ENCODE peak calls at places on chromosomes 1 and 21, in ten cellular contexts. J is aorta, B is kidney, U is heart right ventricle, W is neural progenitor cell, D is esophagus squamous epithelium, X is spleen, M is fibroblast of lung, T is astrocyte, Z is pancreas. V is an unnamed sample.

GRCh38 chr1:184036517-184036949 is 995 bp downstream of the COLGALT2 start:
- DNase-seq in J (peak), B (peak), U (peak), W (peak), D (no peak), X (no peak), M (peak), T (peak), Z (no peak), V (no peak)

GRCh38 chr1:59765036-59765730 is 49.6 kb upstream of the HOOK1 start:
- DNase-seq in J (no peak), B (no peak), U (no peak), W (no peak), D (no peak), X (no peak), M (no peak), T (no peak), Z (no peak), V (no peak)

GRCh38 chr1:45326627-45327591 is at the start of gene HPDL:
- DNase-seq in J (peak), B (peak), U (peak), W (peak), D (no peak), X (peak), M (peak), T (peak), Z (peak), V (no peak)

GRCh38 chr1:110634455-110635281 is 28.5 kb upstream of the KCNA2 start:
- DNase-seq in J (peak), B (peak), U (peak), W (no peak), D (no peak), X (peak), M (peak), T (peak), Z (peak), V (peak)

GRCh38 chr21:24148461-24148860 is 1458.8 kb downstream of the MRPL39 start:
- DNase-seq in J (no peak), B (no peak), U (no peak), W (no peak), D (no peak), X (no peak), M (no peak), T (no peak), Z (no peak), V (no peak)

GRCh38 chr1:21378705-21379494 is 61.0 kb upstream of the NBPF3 start:
- DNase-seq in J (no peak), B (peak), U (no peak), W (no peak), D (no peak), X (no peak), M (peak), T (no peak), Z (no peak), V (no peak)

GRCh38 chr1:231841616-231842344 is 215.2 kb downstream of the DISC1 start:
- DNase-seq in J (no peak), B (no peak), U (no peak), W (no peak), D (no peak), X (no peak), M (peak), T (peak), Z (no peak), V (no peak)

GRCh38 chr1:30974536-30974935 is 66.0 kb upstream of the SDC3 start:
- DNase-seq in J (no peak), B (no peak), U (no peak), W (peak), D (no peak), X (no peak), M (no peak), T (no peak), Z (no peak), V (no peak)

GRCh38 chr1:78176448-78176847 is 130.7 kb downstream of the GIPC2 start:
- DNase-seq in J (no peak), B (no peak), U (peak), W (peak), D (no peak), X (no peak), M (peak), T (peak), Z (no peak), V (no peak)

GRCh38 chr21:28833181-28833580 is 159.5 kb downstream of the LTN1 start:
- DNase-seq in J (no peak), B (no peak), U (no peak), W (no peak), D (no peak), X (no peak), M (no peak), T (no peak), Z (no peak), V (no peak)

GRCh38 chr21:44702973-44703730 is 6.2 kb downstream of the KRTAP10-12 start:
- DNase-seq in J (no peak), B (no peak), U (no peak), W (no peak), D (no peak), X (no peak), M (no peak), T (no peak), Z (no peak), V (peak)

GRCh38 chr1:191709215-191709614 is 449.0 kb upstream of the RGS18 start:
- DNase-seq in J (no peak), B (no peak), U (no peak), W (no peak), D (no peak), X (no peak), M (no peak), T (no peak), Z (no peak), V (no peak)

GRCh38 chr1:14787604-14788003 is 189.1 kb downstream of the KAZN start:
- DNase-seq in J (no peak), B (no peak), U (no peak), W (no peak), D (no peak), X (peak), M (no peak), T (no peak), Z (no peak), V (no peak)

GRCh38 chr1:19644422-19644760 is 280 bp downstream of the NBL1 start:
- DNase-seq in J (no peak), B (no peak), U (no peak), W (peak), D (no peak), X (no peak), M (no peak), T (no peak), Z (no peak), V (no peak)

GRCh38 chr1:230091473-230092231 is 24.6 kb downstream of the GALNT2 start:
- DNase-seq in J (no peak), B (no peak), U (no peak), W (no peak), D (no peak), X (no peak), M (peak), T (peak), Z (no peak), V (no peak)

GRCh38 chr1:145758575-145758974 is 39.3 kb downstream of the CD160 start:
- DNase-seq in J (no peak), B (no peak), U (no peak), W (no peak), D (no peak), X (no peak), M (no peak), T (no peak), Z (no peak), V (no peak)

GRCh38 chr1:3035871-3036645 is 14.8 kb downstream of the ACTRT2 start:
- DNase-seq in J (peak), B (peak), U (no peak), W (no peak), D (no peak), X (peak), M (no peak), T (no peak), Z (peak), V (no peak)

GRCh38 chr1:175033931-175034330 is 10.7 kb upstream of the MRPS14 start:
- DNase-seq in J (no peak), B (no peak), U (no peak), W (no peak), D (no peak), X (no peak), M (no peak), T (no peak), Z (no peak), V (no peak)

DNA sequence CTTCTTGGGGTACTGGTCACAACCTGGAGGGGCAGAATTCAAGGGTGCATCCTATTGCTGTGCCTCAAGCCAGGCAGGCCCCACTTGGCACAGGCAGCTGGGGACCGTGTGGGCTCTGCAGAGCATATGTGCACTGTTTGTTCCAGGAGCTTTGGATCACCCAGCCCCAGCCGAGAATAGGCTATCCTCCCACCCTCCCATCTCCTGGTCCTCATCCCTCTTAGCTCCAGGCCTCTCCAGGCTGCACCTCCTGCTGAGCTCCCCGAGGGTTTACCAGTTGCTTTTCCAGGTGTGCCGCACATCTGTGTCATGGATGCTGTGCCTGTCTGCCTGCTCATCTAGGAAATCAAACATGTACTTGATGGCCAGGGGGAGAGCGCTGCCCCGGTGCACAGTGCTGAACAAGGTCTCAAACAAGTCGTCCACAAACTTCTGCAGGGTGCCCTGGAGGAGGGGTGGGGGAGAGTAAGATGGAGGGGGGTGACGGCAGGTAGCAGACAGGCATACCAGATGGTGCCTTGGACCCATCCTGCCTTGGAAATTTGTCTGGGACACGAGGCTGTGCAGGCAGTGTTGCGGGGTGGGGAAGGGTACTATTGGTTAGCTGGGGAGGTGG is 120.5 kb upstream of the CD34 start:
- DNase-seq in J (no peak), B (peak), U (no peak), W (no peak), D (no peak), X (no peak), M (no peak), T (no peak), Z (no peak), V (no peak)
- H3K27ac ChIP-seq in J (no peak), B (no peak), U (peak), W (no peak), D (no peak), X (no peak), M (no peak), T (no peak), Z (no peak), V (peak)

GRCh38 chr1:214317734-214318133 is 36.8 kb downstream of the SMYD2 start:
- DNase-seq in J (no peak), B (no peak), U (no peak), W (no peak), D (no peak), X (no peak), M (no peak), T (no peak), Z (no peak), V (no peak)
- H3K27ac ChIP-seq in J (no peak), B (no peak), U (peak), W (no peak), D (no peak), X (no peak), M (no peak), T (no peak), Z (no peak), V (no peak)

GRCh38 chr21:46425566-46425965 is 33.1 kb upstream of the DIP2A start:
- DNase-seq in J (no peak), B (peak), U (no peak), W (no peak), D (no peak), X (peak), M (no peak), T (no peak), Z (no peak), V (no peak)

GRCh38 chr21:46424062-46424591 is 34.6 kb upstream of the DIP2A start:
- DNase-seq in J (peak), B (peak), U (no peak), W (no peak), D (no peak), X (peak), M (no peak), T (no peak), Z (no peak), V (no peak)

GRCh38 chr21:46426313-46427046 is 32.2 kb upstream of the DIP2A start:
- DNase-seq in J (peak), B (peak), U (no peak), W (no peak), D (no peak), X (peak), M (no peak), T (no peak), Z (no peak), V (no peak)

GRCh38 chr21:46424621-46425020 is 34.1 kb upstream of the DIP2A start:
- DNase-seq in J (peak), B (peak), U (no peak), W (no peak), D (no peak), X (peak), M (no peak), T (no peak), Z (no peak), V (no peak)

DNA sequence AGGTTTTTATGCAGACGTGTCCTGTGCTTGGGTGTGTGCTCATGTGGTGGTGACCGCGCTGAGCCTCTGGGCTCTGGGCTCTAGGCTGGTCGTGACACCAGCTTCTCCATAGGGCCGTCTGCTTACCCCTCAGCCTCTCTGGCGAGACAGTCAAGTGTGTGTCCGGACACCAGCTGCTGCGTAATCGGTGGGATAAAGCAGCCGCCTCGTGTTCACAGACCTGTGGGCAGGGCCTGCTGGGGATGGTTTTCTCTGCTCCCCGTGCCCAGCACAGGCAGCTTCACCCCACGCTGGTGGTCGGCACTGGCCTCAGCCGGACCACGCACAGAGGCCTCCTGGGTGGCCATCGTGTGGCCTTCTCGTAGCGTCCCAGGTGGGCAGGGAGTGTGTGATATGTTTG is 33.6 kb upstream of the DIP2A start:
- DNase-seq in J (peak), B (peak), U (no peak), W (no peak), D (no peak), X (peak), M (no peak), T (no peak), Z (no peak), V (no peak)
- H3K27ac ChIP-seq in J (no peak), B (no peak), U (no peak), W (no peak), D (no peak), X (peak), M (no peak), T (no peak), Z (no peak), V (no peak)

GRCh38 chr1:157181258-157181657 is 43.1 kb upstream of the ETV3 start:
- DNase-seq in J (no peak), B (no peak), U (no peak), W (no peak), D (no peak), X (no peak), M (no peak), T (no peak), Z (no peak), V (no peak)
- H3K27ac ChIP-seq in J (no peak), B (no peak), U (no peak), W (no peak), D (no peak), X (no peak), M (no peak), T (no peak), Z (no peak), V (no peak)

DNA sequence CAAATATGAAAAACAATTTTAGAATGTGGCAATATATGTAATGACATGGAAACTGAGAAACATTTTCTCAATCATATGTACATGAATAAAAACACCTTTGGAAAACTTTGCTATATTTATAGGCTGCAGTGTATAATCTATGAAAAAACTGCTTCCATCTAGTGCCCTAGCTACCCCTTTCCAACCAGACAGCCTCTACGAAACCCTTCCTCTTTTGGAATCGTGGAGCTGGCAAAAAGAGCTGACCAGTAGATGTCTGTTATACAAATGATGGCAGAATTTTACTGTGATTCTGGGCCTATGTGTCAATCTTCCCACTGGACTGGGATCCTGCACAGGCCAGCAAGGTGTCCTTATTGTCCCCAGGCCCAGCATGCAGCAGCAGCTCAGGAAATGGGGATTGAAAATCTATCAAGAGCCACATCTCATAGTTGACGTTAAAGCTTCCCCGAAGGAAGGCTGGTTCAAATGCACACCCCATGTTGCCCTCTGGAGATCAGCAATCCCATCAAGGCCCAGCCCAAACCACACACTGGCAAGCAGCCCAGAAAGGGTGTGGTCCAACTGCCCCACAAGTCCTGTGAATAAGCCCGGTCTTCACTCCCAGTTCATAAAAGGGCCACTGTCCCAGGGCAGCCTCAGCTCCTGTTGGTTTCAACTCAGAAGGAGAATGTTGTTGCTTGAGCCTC is 8.9 kb upstream of the FAM20B start:
- DNase-seq in J (peak), B (peak), U (peak), W (no peak), D (peak), X (peak), M (peak), T (peak), Z (peak), V (peak)
- H3K27ac ChIP-seq in J (no peak), B (no peak), U (no peak), W (no peak), D (peak), X (peak), M (peak), T (no peak), Z (no peak), V (peak)

GRCh38 chr1:150957666-150958065 is 17.0 kb downstream of the CERS2 start:
- DNase-seq in J (no peak), B (no peak), U (no peak), W (no peak), D (no peak), X (peak), M (no peak), T (no peak), Z (no peak), V (no peak)
- H3K27ac ChIP-seq in J (no peak), B (no peak), U (no peak), W (no peak), D (no peak), X (no peak), M (no peak), T (no peak), Z (no peak), V (no peak)

GRCh38 chr1:164470996-164471395 is 88.0 kb upstream of the PBX1 start:
- DNase-seq in J (no peak), B (no peak), U (no peak), W (no peak), D (no peak), X (no peak), M (peak), T (no peak), Z (no peak), V (peak)

GRCh38 chr1:164466429-164466828 is 92.6 kb upstream of the PBX1 start:
- DNase-seq in J (no peak), B (no peak), U (no peak), W (no peak), D (no peak), X (no peak), M (peak), T (peak), Z (no peak), V (no peak)

GRCh38 chr1:164466001-164466421 is 93.0 kb upstream of the PBX1 start:
- DNase-seq in J (no peak), B (no peak), U (no peak), W (no peak), D (no peak), X (no peak), M (peak), T (no peak), Z (no peak), V (no peak)
- H3K27ac ChIP-seq in J (no peak), B (no peak), U (no peak), W (no peak), D (no peak), X (no peak), M (no peak), T (no peak), Z (no peak), V (no peak)